ENCODE peak calls at places on chromosomes 16 and 17, in ten cellular contexts. K is CD8-positive, alpha-beta memory T cell; U is NCI-H1436; G is EH; F is tibial artery; O is A549; M is heart left ventricle; W is AG08395; P is IMR-90; J is stimulated activated CD8-positive, alpha-beta memory T cell treated with anti-CD3 and anti-CD28 coated beads, Interleukin-2, amount 100 ng/mL, for 1 hour. X is an unnamed sample.

GRCh38 chr17:40450175-40450574 is 6.9 kb downstream of the IGFBP4 start:
- DNase-seq in K (no peak), U (no peak), G (peak; percentile 42), F (no peak), O (peak; percentile 87), M (no peak), W (no peak), P (peak; percentile 45), J (no peak), X (peak; percentile 26)

GRCh38 chr17:72305964-72306551 is 185.2 kb downstream of the SOX9 start:
- DNase-seq in K (no peak), U (no peak), G (no peak), F (peak; percentile 57), O (no peak), M (no peak), W (peak; percentile 48), P (no peak), J (no peak), X (no peak)

GRCh38 chr17:63601439-63602371 is 1.0 kb downstream of the TACO1 start:
- DNase-seq in K (no peak), U (no peak), G (peak; percentile 16), F (no peak), O (peak; percentile 20), M (no peak), W (no peak), P (peak; percentile 32), J (no peak), X (no peak)

GRCh38 chr16:63457869-63458268 is 1421.6 kb upstream of the CDH8 start:
- DNase-seq in K (no peak), U (no peak), G (no peak), F (no peak), O (no peak), M (no peak), W (no peak), P (no peak), J (no peak), X (no peak)

GRCh38 chr17:76550712-76551615 is 11.1 kb downstream of the PRCD start:
- DNase-seq in K (no peak), U (no peak), G (peak; percentile 51), F (no peak), O (peak; percentile 75), M (no peak), W (no peak), P (peak; percentile 54), J (no peak), X (no peak)

GRCh38 chr17:8222630-8223355 is 12.4 kb upstream of the AURKB start:
- DNase-seq in K (peak; percentile 90), U (peak; percentile 81), G (peak; percentile 97), F (peak; percentile 95), O (peak; percentile 98), M (peak; percentile 97), W (peak; percentile 83), P (peak; percentile 93), J (peak; percentile 81), X (peak; percentile 84)

GRCh38 chr17:14918540-14918939 is 346.6 kb downstream of the PMP22 start:
- DNase-seq in K (no peak), U (no peak), G (peak; percentile 89), F (no peak), O (peak; percentile 8), M (no peak), W (no peak), P (peak; percentile 72), J (no peak), X (no peak)

GRCh38 chr17:39652635-39653315 is 12.4 kb upstream of the TCAP start:
- DNase-seq in K (no peak), U (no peak), G (no peak), F (no peak), O (no peak), M (no peak), W (no peak), P (no peak), J (no peak), X (no peak)

GRCh38 chr17:39152134-39152884 is 872 bp upstream of the PLXDC1 start:
- DNase-seq in K (peak; percentile 55), U (no peak), G (no peak), F (no peak), O (no peak), M (peak; percentile 68), W (no peak), P (no peak), J (no peak), X (peak; percentile 34)

GRCh38 chr17:28317965-28318758 is 838 bp upstream of the TMEM97 start:
- DNase-seq in K (peak; percentile 19), U (peak; percentile 10), G (no peak), F (no peak), O (no peak), M (no peak), W (no peak), P (no peak), J (no peak), X (no peak)

GRCh38 chr16:56576585-56577299 is 11.9 kb downstream of the MT4 start:
- DNase-seq in K (peak; percentile 88), U (no peak), G (peak; percentile 74), F (peak; percentile 61), O (peak; percentile 72), M (peak; percentile 84), W (peak; percentile 63), P (peak; percentile 47), J (peak; percentile 53), X (peak; percentile 86)

GRCh38 chr17:19753661-19754463 is 5.8 kb upstream of the ALDH3A1 start:
- DNase-seq in K (no peak), U (peak; percentile 29), G (peak; percentile 17), F (no peak), O (peak; percentile 91), M (peak; percentile 62), W (no peak), P (no peak), J (no peak), X (no peak)

GRCh38 chr17:34291721-34292348 is 6.3 kb downstream of the CCL11 start:
- DNase-seq in K (no peak), U (no peak), G (no peak), F (no peak), O (peak; percentile 21), M (no peak), W (no peak), P (no peak), J (no peak), X (no peak)

GRCh38 chr16:51763072-51763658 is 612.1 kb upstream of the SALL1 start:
- DNase-seq in K (no peak), U (no peak), G (no peak), F (no peak), O (no peak), M (no peak), W (no peak), P (no peak), J (no peak), X (no peak)

GRCh38 chr16:84177740-84178070 is 9.2 kb downstream of the TAF1C start:
- DNase-seq in K (no peak), U (no peak), G (peak; percentile 42), F (no peak), O (no peak), M (no peak), W (peak; percentile 32), P (peak; percentile 81), J (no peak), X (no peak)

GRCh38 chr17:4502466-4503154 is 3.9 kb downstream of the SPNS2 start:
- DNase-seq in K (no peak), U (no peak), G (no peak), F (no peak), O (no peak), M (no peak), W (no peak), P (no peak), J (no peak), X (no peak)

GRCh38 chr16:69924777-69925191 is 26.4 kb upstream of the CLEC18A start:
- DNase-seq in K (no peak), U (no peak), G (peak; percentile 91), F (peak; percentile 77), O (no peak), M (peak; percentile 81), W (peak; percentile 72), P (peak; percentile 81), J (no peak), X (no peak)